ENCODE peak calls at places on chromosomes 6 and 20, in ten cellular contexts. X is epithelial cell of esophagus; T is heart right ventricle; O is H1; F is upper lobe of left lung; C is HepG2; E is adrenal gland; A is CD8-positive, alpha-beta T cell; I is tibial nerve; W is AG09309. N is an unnamed sample.

GRCh38 chr20:4014031-4014474 is 1.3 kb downstream of the RNF24 start:
- DNase-seq in X (peak; percentile 93), T (peak; percentile 52), O (no peak), F (peak; percentile 82), C (peak; percentile 87), E (peak; percentile 50), A (peak; percentile 34), I (no peak), W (peak; percentile 71), N (peak; percentile 50)

GRCh38 chr20:33839591-33839990 is 28.4 kb downstream of the CHMP4B start:
- DNase-seq in X (no peak), T (peak; percentile 62), O (no peak), F (peak; percentile 40), C (no peak), E (peak; percentile 46), A (no peak), I (no peak), W (no peak), N (no peak)

GRCh38 chr6:144150673-144151009 is 324 bp downstream of the STX11 start:
- DNase-seq in X (no peak), T (no peak), O (peak; percentile 3), F (peak; percentile 49), C (no peak), E (no peak), A (peak; percentile 59), I (no peak), W (no peak), N (peak; percentile 68)

GRCh38 chr6:101011165-101011564 is 130.0 kb upstream of the ASCC3 start:
- DNase-seq in X (peak; percentile 52), T (no peak), O (no peak), F (no peak), C (no peak), E (no peak), A (no peak), I (no peak), W (no peak), N (peak; percentile 50)

GRCh38 chr20:16975682-16976081 is 227.5 kb downstream of the OTOR start:
- DNase-seq in X (no peak), T (no peak), O (no peak), F (no peak), C (no peak), E (no peak), A (no peak), I (no peak), W (no peak), N (no peak)

GRCh38 chr6:111105578-111105977 is 18.3 kb downstream of the SLC16A10 start:
- DNase-seq in X (peak; percentile 77), T (peak; percentile 75), O (no peak), F (peak; percentile 91), C (peak; percentile 97), E (peak; percentile 82), A (no peak), I (no peak), W (no peak), N (no peak)

GRCh38 chr20:22455259-22455658 is 129.1 kb downstream of the FOXA2 start:
- DNase-seq in X (no peak), T (no peak), O (no peak), F (no peak), C (no peak), E (no peak), A (no peak), I (no peak), W (no peak), N (no peak)

GRCh38 chr6:36907781-36908180 is 22.0 kb downstream of the C6orf89 start:
- DNase-seq in X (peak; percentile 16), T (peak; percentile 72), O (no peak), F (peak; percentile 58), C (no peak), E (peak; percentile 89), A (no peak), I (no peak), W (no peak), N (no peak)

GRCh38 chr20:17749628-17749978 is 49.8 kb downstream of the BANF2 start:
- DNase-seq in X (no peak), T (no peak), O (no peak), F (no peak), C (no peak), E (no peak), A (no peak), I (no peak), W (no peak), N (no peak)

GRCh38 chr6:122388945-122389344 is 10.5 kb upstream of the HSF2 start:
- DNase-seq in X (no peak), T (no peak), O (no peak), F (no peak), C (no peak), E (no peak), A (no peak), I (no peak), W (no peak), N (no peak)

GRCh38 chr6:2019051-2019450 is 226.4 kb downstream of the GMDS start:
- DNase-seq in X (no peak), T (no peak), O (no peak), F (no peak), C (no peak), E (no peak), A (no peak), I (no peak), W (no peak), N (no peak)

GRCh38 chr6:106765496-106765895 is 136.1 kb downstream of the QRSL1 start:
- DNase-seq in X (no peak), T (no peak), O (no peak), F (no peak), C (no peak), E (no peak), A (no peak), I (no peak), W (no peak), N (no peak)

GRCh38 chr20:17912916-17913315 is 55.7 kb downstream of the SNX5 start:
- DNase-seq in X (no peak), T (no peak), O (no peak), F (no peak), C (no peak), E (no peak), A (no peak), I (no peak), W (no peak), N (no peak)

GRCh38 chr6:17031961-17032360 is 69.9 kb upstream of the STMND1 start:
- DNase-seq in X (no peak), T (peak; percentile 18), O (no peak), F (no peak), C (no peak), E (no peak), A (no peak), I (no peak), W (no peak), N (no peak)

GRCh38 chr6:80932364-80932763 is 820.1 kb downstream of the TENT5A start:
- DNase-seq in X (no peak), T (no peak), O (no peak), F (no peak), C (no peak), E (no peak), A (no peak), I (no peak), W (no peak), N (no peak)

DNA sequence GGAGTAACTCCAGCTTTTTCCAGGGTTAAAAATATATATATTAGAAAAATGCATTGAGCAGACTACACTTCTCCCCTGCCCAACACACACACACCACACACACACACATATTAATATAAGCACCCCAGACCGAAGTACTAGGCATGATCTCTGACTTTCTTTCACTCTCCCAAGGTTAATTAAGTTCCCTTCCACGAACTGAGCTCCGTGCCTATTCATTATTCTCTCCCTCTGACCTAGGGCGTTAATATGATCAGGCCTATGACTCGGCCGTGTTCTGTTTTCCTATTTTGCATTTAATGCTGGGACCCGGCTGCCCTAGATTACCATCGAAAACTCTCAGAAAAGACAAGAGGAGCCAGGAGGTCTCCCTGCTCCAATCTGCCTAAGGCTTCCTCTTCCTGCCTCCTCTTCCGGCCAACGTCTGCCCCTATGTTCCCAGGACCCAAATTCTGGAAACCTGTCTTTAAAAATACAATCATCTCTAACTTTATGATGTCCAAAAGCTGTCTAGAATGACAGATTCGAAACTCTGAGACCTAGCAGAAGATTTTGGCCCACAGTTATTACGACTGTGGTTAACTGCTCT is 6.1 kb upstream of the POU3F2 start:
- DNase-seq in X (no peak), T (no peak), O (no peak), F (no peak), C (no peak), E (no peak), A (no peak), I (no peak), W (no peak), N (no peak)
- H3K4me3 ChIP-seq in X (no peak overlapping the region), T (no peak overlapping the region), O (peak overlapping the region; percentile 24), F (no peak overlapping the region), C (no peak overlapping the region), E (no peak overlapping the region), A (no peak overlapping the region), I (no peak overlapping the region), W (no peak overlapping the region), N (no peak overlapping the region)

GRCh38 chr20:39879296-39879695 is 809.7 kb downstream of the MAFB start:
- DNase-seq in X (peak; percentile 41), T (no peak), O (no peak), F (no peak), C (no peak), E (no peak), A (no peak), I (no peak), W (no peak), N (no peak)
- TF ChIP-seq CTCF in X (no peak), T (no peak), O (no peak), F (no peak), C (no peak), E (no peak), A (no peak), I (no peak), W (no peak), N (no peak)

DNA sequence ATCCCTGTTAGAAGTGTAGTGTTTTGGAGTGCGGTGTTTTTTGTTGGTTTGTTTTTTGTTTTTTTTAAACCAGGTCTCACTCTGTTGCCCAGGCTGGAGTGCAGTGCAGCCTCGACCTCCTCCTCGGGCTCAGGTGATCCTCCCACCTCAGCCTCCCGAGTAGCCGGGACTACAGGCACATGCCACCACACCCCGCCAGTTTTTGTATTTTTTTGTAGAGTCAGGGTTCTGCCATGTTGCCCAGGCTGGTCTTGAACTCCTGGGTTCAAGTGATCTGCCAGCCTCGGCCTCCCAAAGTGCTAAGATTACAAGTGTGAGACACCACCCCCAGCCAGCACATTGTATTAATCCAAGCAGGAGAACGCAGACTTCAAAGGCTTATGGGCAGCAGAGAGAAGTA is 1.3 kb upstream of the TOP1 start:
- DNase-seq in X (no peak), T (no peak), O (no peak), F (no peak), C (no peak), E (no peak), A (no peak), I (no peak), W (no peak), N (no peak)
- H3K4me3 ChIP-seq in X (no peak overlapping the region), T (no peak overlapping the region), O (no peak overlapping the region), F (no peak overlapping the region), C (no peak overlapping the region), E (no peak overlapping the region), A (no peak overlapping the region), I (no peak overlapping the region), W (no peak overlapping the region), N (no peak overlapping the region)

DNA sequence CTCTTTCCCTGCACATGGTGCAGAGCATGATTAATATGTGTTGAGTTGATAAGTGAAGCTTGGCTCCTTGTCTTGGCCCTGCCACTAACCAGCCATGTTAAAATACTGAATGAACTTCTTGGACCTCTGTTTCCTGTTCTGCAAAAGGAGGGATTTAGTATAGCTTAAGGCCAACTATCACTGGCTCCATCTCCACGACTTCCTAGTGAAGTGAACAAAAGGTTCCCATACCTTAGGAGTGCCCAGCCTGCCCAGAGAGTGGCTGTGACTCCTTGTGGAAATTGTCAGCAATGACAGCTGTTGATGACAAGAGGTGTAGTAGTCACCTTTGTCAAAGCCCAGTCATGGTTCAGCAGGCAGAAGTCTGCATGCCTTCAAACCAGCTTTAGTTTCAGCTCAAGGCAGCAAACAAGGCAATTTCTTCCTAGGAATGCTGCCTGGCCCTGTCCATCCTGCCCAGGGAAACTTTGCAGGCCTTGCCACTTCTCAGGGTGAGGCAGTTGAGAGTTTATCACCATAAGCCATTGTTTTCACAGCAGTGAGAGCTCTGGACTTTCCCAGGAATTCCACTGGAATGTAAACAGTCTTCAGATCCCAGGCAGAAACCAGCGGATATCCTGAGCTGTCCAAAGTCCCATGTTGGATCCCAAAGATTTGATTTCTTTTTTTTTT is 169.7 kb upstream of the TNFAIP3 start:
- DNase-seq in X (peak; percentile 72), T (no peak), O (no peak), F (no peak), C (peak; percentile 94), E (no peak), A (no peak), I (no peak), W (no peak), N (peak; percentile 58)
- TF ChIP-seq CTCF in X (peak; percentile 30), T (no peak), O (peak; percentile 3), F (no peak), C (peak; percentile 67), E (no peak), A (no peak), I (no peak), W (no peak), N (peak; percentile 23)

N was measured in GM12865.